ENCODE peak calls at places on chromosomes 13 and 19, in seven cellular contexts. O is breast epithelium, D is A673, K is body of pancreas, Z is heart right ventricle, R is left lung, L is left ventricle myocardium inferior. W is an unnamed sample. For H3K4me1, the result is how much of the 10 kb centered on the place peaks cover.

GRCh38 chr13:33744589-33745369 is 73.2 kb upstream of the RFC3 start:
- DNase-seq in L (no peak), Z (no peak), D (peak), O (peak), R (no peak), K (peak), W (no peak)

GRCh38 chr13:103852036-103852435 is 785.8 kb upstream of the SLC10A2 start:
- DNase-seq in O (no peak), D (no peak), K (no peak), R (no peak), L (no peak), Z (no peak), W (no peak)

GRCh38 chr13:40146586-40147240 is 491.3 kb downstream of the COG6 start:
- DNase-seq in L (no peak), D (no peak), O (no peak), Z (no peak), K (no peak), R (no peak), W (peak)

GRCh38 chr13:112529216-112529615 is 58.7 kb downstream of the TUBGCP3 start:
- DNase-seq in O (no peak), Z (no peak), D (no peak), K (no peak), L (no peak), R (no peak), W (no peak)

GRCh38 chr19:53945441-53945840 is 17.3 kb upstream of the CACNG8 start:
- DNase-seq in Z (no peak), D (no peak), R (no peak), O (no peak), L (no peak), K (no peak), W (no peak)

GRCh38 chr13:53054569-53054968 is 26.0 kb downstream of the OLFM4 start:
- DNase-seq in K (no peak), D (no peak), O (no peak), Z (no peak), R (no peak), L (no peak), W (no peak)

GRCh38 chr19:703651-704446 is 4.9 kb upstream of the PALM start:
- DNase-seq in O (no peak), D (peak), K (peak), R (peak), L (peak), Z (peak), W (peak)

GRCh38 chr13:44685641-44686040 is 109.5 kb upstream of the TSC22D1 start:
- DNase-seq in L (no peak), O (no peak), R (no peak), D (no peak), Z (no peak), K (no peak), W (peak)

GRCh38 chr13:46324976-46325375 is 62.1 kb downstream of the RUBCNL start:
- DNase-seq in Z (no peak), K (no peak), O (no peak), R (no peak), L (no peak), D (no peak), W (no peak)

GRCh38 chr19:56253737-56254136 is 18.8 kb upstream of the EDDM13 start:
- DNase-seq in R (no peak), K (no peak), Z (no peak), D (peak), L (no peak), O (no peak), W (peak)

GRCh38 chr13:51339952-51340732 is 651 bp downstream of the SERPINE3 start:
- DNase-seq in L (no peak), R (no peak), Z (no peak), K (no peak), D (no peak), O (no peak), W (no peak)

GRCh38 chr19:5587661-5588060 is 19.9 kb upstream of the TINCR start:
- DNase-seq in L (no peak), O (no peak), D (no peak), Z (no peak), K (no peak), R (no peak), W (no peak)

GRCh38 chr13:46341112-46341711 is 45.8 kb downstream of the RUBCNL start:
- DNase-seq in O (no peak), D (peak), Z (no peak), L (no peak), K (no peak), R (no peak), W (no peak)

GRCh38 chr19:3580156-3580955 is 4.9 kb upstream of the GIPC3 start:
- DNase-seq in O (no peak), Z (no peak), D (no peak), R (no peak), K (no peak), L (no peak), W (peak)

GRCh38 chr13:37443538-37443937 is 155.0 kb downstream of the POSTN start:
- DNase-seq in L (no peak), Z (no peak), K (no peak), D (no peak), O (no peak), R (no peak), W (no peak)

GRCh38 chr13:42279986-42280385 is 8.0 kb downstream of the AKAP11 start:
- DNase-seq in R (no peak), Z (no peak), D (no peak), L (no peak), O (no peak), K (no peak), W (peak)

GRCh38 chr13:42277618-42278276 is 5.8 kb downstream of the AKAP11 start:
- DNase-seq in Z (no peak), R (no peak), D (no peak), K (no peak), L (no peak), O (no peak), W (no peak)

GRCh38 chr13:42279080-42279479 is 7.1 kb downstream of the AKAP11 start:
- DNase-seq in R (no peak), Z (no peak), K (no peak), D (no peak), L (no peak), O (no peak), W (no peak)

GRCh38 chr13:42283574-42283973 is 11.6 kb downstream of the AKAP11 start:
- DNase-seq in D (no peak), O (no peak), R (no peak), Z (no peak), K (no peak), L (no peak), W (peak)

GRCh38 chr13:42280537-42280936 is 8.6 kb downstream of the AKAP11 start:
- DNase-seq in D (peak), Z (no peak), R (no peak), L (no peak), O (no peak), K (no peak), W (no peak)
- H3K4me1 ChIP-seq in D (under half), Z (under half), R (under half), L (under half), O (under half), K (under half), W (under half)

GRCh38 chr13:100473087-100473486 is 115.5 kb downstream of the GGACT start:
- DNase-seq in D (no peak), O (no peak), K (no peak), Z (no peak), L (no peak), R (no peak), W (no peak)
- H3K4me3 ChIP-seq in D (no peak), O (no peak), K (no peak), Z (no peak), L (no peak), R (no peak), W (no peak)

GRCh38 chr13:114122591-114123211 is 9.7 kb downstream of the RASA3 start:
- DNase-seq in K (no peak), Z (no peak), L (no peak), R (no peak), D (no peak), O (no peak), W (no peak)

GRCh38 chr13:114123448-114123847 is 9.0 kb downstream of the RASA3 start:
- DNase-seq in D (no peak), L (no peak), Z (no peak), O (no peak), K (no peak), R (no peak), W (no peak)

GRCh38 chr13:114124921-114125320 is 7.5 kb downstream of the RASA3 start:
- DNase-seq in K (no peak), D (peak), R (no peak), L (no peak), Z (no peak), O (no peak), W (no peak)

GRCh38 chr13:114124486-114124885 is 7.9 kb downstream of the RASA3 start:
- DNase-seq in Z (no peak), R (no peak), L (no peak), K (no peak), O (no peak), D (no peak), W (no peak)

GRCh38 chr13:114123876-114124275 is 8.5 kb downstream of the RASA3 start:
- DNase-seq in L (no peak), D (no peak), K (no peak), R (no peak), O (no peak), Z (no peak), W (no peak)
- H3K4me1 ChIP-seq in L (half or more), D (half or more), K (under half), R (half or more), O (under half), Z (half or more), W (under half)

DNA sequence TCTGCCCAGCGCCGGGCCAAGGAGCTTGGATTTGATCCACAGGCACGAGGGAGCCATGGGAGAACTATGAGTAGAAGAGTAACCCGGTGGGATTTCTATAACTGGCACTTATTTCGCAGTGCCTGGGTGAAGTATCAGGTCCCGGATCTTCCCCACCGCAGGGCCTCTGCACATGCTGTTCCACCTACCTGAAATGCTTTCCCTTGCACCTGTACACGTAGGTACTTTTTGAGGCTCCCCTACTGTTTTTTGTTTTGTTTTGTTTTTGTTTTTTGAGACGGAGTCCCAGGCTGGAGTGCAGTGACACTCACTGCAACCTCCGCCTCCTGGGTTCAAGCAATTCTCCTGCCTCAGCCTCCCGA is 402 bp upstream of the KANK3 start:
- DNase-seq in L (no peak), D (no peak), K (no peak), Z (no peak), O (no peak), R (no peak), W (no peak)
- H3K4me3 ChIP-seq in L (peak), D (peak), K (no peak), Z (peak), O (peak), R (peak), W (no peak)

DNA sequence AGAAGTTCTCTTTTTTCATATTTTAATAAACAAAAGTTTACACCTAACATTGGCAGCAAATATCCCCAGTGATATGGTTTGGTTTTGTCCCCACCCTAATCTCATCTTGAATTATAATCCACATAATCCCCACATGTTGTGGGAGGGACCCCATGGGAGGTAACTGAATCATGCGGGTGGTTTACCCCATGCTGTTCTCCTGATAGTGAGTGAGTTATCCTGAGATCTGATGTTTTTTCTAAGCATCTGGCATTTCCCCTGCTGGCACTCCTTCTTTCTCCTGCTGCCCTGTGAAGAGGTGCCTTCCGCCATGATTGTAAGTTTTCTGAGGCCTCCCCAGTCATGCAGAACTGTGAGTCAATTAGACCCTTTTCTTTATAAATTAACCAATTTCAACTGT is 214.7 kb downstream of the SLITRK1 start:
- DNase-seq in D (peak), L (no peak), R (no peak), O (no peak), K (no peak), Z (no peak), W (no peak)
- H3K4me1 ChIP-seq in D (under half), L (under half), R (under half), O (under half), K (under half), Z (under half), W (under half)

DNA sequence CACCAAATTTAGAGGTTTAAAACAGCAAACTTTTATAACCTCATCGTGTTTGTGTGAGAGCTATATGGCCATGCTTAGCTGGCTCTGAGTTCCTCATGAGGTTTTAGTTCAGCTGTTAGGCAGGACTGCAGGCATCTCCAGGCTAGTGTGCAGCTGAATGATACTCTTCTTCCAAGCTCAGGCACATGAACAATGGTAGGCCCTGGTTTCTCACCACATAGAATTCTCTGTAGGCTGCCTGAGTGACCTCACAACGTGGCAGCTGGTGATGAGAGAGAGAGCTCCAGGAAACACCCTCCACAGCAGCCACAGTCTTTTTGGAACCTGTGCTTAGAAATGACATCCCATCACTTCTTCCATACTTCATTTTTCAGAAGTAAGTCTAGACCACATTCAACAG is 540.6 kb upstream of the MIR17HG start:
- DNase-seq in L (no peak), K (no peak), O (no peak), R (no peak), D (no peak), Z (no peak), W (no peak)
- H3K4me3 ChIP-seq in L (no peak), K (no peak), O (no peak), R (no peak), D (no peak), Z (no peak), W (no peak)

DNA sequence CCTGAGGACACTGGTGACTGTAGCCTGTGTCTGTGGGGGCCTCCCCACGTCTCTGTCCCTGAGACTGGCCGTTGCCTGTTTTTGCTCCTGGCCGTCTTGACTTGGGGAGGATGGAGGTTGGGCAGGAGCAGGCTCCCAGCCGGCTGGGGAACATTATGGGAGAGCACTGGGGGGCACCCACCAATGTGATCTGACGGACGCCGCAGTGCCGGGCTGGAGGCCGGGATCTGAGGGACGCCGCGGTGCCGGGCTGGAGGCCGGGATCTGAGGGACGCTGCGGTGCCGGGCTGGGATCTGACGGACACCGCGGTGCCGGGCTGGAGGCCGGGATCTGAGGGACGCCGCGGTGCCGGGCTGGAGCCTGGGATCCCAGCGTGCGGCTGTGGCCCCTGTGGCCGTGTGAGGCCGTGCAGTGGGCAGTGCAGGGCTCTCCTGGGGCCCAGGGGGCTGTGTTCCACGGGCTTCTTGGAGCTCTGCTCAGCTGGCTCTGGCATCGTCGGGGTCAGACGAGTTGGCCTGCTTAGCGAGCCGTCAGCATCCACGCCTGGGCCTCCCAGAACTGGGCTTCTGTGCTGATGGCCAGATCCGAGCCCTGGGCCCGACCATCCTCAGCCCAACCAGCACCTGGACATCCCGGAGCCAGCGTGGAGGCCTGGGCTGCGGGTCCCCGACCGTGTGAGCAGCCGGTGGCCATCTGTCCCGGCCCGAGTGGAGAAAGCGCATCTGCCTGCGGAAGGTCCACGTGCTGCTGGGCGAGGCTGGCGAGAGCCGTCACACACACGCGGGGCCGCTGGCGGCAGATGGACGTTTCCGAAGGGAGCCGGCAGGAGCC is 45.8 kb downstream of the GAS6 start:
- DNase-seq in O (no peak), L (no peak), R (no peak), K (no peak), Z (no peak), D (no peak), W (peak)
- H3K4me1 ChIP-seq in O (under half), L (half or more), R (half or more), K (under half), Z (half or more), D (under half), W (under half)

DNA sequence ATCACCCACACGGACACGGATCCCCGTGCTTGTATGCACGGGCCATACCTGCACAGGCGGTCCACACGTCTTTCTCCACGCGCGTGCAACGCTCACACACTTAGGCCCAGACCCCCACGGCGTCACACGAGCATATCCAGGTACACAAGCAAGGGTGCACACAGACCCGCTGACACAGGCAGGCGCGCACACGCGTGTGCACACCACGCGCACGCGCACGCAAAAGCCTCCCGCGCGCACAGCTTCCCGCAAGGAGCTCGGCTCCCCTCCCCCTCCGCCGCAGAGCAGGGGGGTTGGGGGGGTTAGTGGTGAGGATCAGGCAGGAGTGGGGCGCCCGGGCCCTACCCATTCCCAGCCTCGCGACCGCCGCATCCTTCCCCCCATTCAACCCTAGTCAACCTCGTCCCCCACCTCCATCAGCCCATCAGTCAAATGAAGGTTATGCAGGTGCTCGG is 407 bp downstream of the RAB3A start:
- DNase-seq in R (peak), K (peak), L (peak), D (peak), O (peak), Z (peak), W (no peak)
- H3K4me3 ChIP-seq in R (peak), K (peak), L (peak), D (peak), O (peak), Z (peak), W (peak)

GRCh38 chr19:12092065-12092867 is 27.7 kb downstream of the ZNF844 start:
- DNase-seq in K (peak), Z (peak), D (peak), R (peak), L (peak), O (peak), W (peak)

GRCh38 chr19:12095111-12095790 is 30.7 kb downstream of the ZNF844 start:
- DNase-seq in O (no peak), D (no peak), L (no peak), Z (no peak), R (no peak), K (no peak), W (no peak)

GRCh38 chr19:12093777-12094176 is 29.2 kb downstream of the ZNF844 start:
- DNase-seq in L (no peak), R (no peak), O (no peak), K (no peak), Z (no peak), D (no peak), W (no peak)

DNA sequence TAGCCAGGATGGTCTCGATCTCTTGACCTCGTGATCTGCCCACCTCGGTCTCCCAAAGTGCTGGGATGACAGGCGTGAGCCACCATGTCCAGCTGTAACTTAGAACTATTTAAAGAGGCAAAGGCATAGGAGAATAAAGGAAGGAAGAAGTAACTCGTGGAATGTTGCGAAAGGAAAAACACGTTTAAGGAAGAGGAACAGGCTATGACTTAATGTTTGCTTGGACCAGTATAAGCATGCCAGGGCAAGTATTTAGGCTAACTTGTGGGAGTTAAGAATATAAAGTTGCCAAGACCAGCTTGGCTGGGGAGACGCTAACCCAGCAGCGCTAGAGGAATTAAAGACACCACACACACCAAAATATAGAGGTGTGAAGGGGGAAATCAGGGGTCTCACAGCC is 33.5 kb downstream of the ZNF844 start:
- DNase-seq in L (no peak), Z (no peak), R (no peak), D (no peak), O (no peak), K (no peak), W (no peak)
- H3K4me1 ChIP-seq in L (under half), Z (under half), R (under half), D (under half), O (under half), K (under half), W (under half)

W was measured in endothelial cell of umbilical vein.